ENCODE peak calls at places on chromosome 16, in four cellular contexts. One of them, this sample, is unnamed.

GRCh38 chr16:85738878-85739715 is 11.8 kb downstream of the C16orf74 start:
- DNase-seq in testis: no peak
- DNase-seq in body of pancreas: no peak
- DNase-seq in Peyer's patch: no peak
- DNase-seq in this sample: no peak

GRCh38 chr16:68987734-68988457 is 117.6 kb upstream of the HAS3 start:
- DNase-seq in testis: no peak
- DNase-seq in body of pancreas: no peak
- DNase-seq in Peyer's patch: no peak
- DNase-seq in this sample: no peak

GRCh38 chr16:51556694-51557327 is 405.7 kb upstream of the SALL1 start:
- DNase-seq in testis: no peak
- DNase-seq in body of pancreas: no peak
- DNase-seq in Peyer's patch: no peak
- DNase-seq in this sample: no peak

GRCh38 chr16:65494080-65494479 is 372.2 kb upstream of the CDH11 start:
- DNase-seq in testis: no peak
- DNase-seq in body of pancreas: no peak
- DNase-seq in Peyer's patch: no peak
- DNase-seq in this sample: no peak

GRCh38 chr16:78163772-78164391 is 64.4 kb downstream of the WWOX start:
- DNase-seq in testis: no peak
- DNase-seq in body of pancreas: no peak
- DNase-seq in Peyer's patch: no peak
- DNase-seq in this sample: no peak

GRCh38 chr16:47073223-47074155 is 70.3 kb downstream of the NETO2 start:
- DNase-seq in testis: no peak
- DNase-seq in body of pancreas: no peak
- DNase-seq in Peyer's patch: no peak
- DNase-seq in this sample: no peak

GRCh38 chr16:5633845-5634440 is 536.3 kb upstream of the EEF2KMT start:
- DNase-seq in testis: no peak
- DNase-seq in body of pancreas: no peak
- DNase-seq in Peyer's patch: no peak
- DNase-seq in this sample: no peak

GRCh38 chr16:1812732-1813163 is 13.9 kb downstream of the HAGH start:
- DNase-seq in testis: peak
- DNase-seq in body of pancreas: peak
- DNase-seq in Peyer's patch: peak
- DNase-seq in this sample: peak

GRCh38 chr16:23534868-23535860 is 22.0 kb downstream of the EARS2 start:
- DNase-seq in testis: no peak
- DNase-seq in body of pancreas: no peak
- DNase-seq in Peyer's patch: no peak
- DNase-seq in this sample: no peak

GRCh38 chr16:75420987-75421819 is 12.1 kb downstream of the CFDP1 start:
- DNase-seq in testis: peak
- DNase-seq in body of pancreas: peak
- DNase-seq in Peyer's patch: peak
- DNase-seq in this sample: peak

GRCh38 chr16:69106491-69107291 is 1.2 kb downstream of the HAS3 start:
- DNase-seq in testis: no peak
- DNase-seq in body of pancreas: no peak
- DNase-seq in Peyer's patch: no peak
- DNase-seq in this sample: no peak

GRCh38 chr16:78957328-78958100 is 643.0 kb downstream of the MAF start:
- DNase-seq in testis: peak
- DNase-seq in body of pancreas: no peak
- DNase-seq in Peyer's patch: no peak
- DNase-seq in this sample: no peak

GRCh38 chr16:80208750-80209149 is 332.0 kb upstream of the DYNLRB2 start:
- DNase-seq in testis: no peak
- DNase-seq in body of pancreas: no peak
- DNase-seq in Peyer's patch: no peak
- DNase-seq in this sample: no peak

GRCh38 chr16:86532526-86532815 is 22.1 kb downstream of the FOXF1 start:
- DNase-seq in testis: no peak
- DNase-seq in body of pancreas: no peak
- DNase-seq in Peyer's patch: no peak
- DNase-seq in this sample: no peak

GRCh38 chr16:77459534-77460412 is 24.9 kb upstream of the ADAMTS18 start:
- DNase-seq in testis: no peak
- DNase-seq in body of pancreas: no peak
- DNase-seq in Peyer's patch: no peak
- DNase-seq in this sample: no peak

GRCh38 chr16:69057400-69058378 is 47.8 kb upstream of the HAS3 start:
- DNase-seq in testis: no peak
- DNase-seq in body of pancreas: peak
- DNase-seq in Peyer's patch: no peak
- DNase-seq in this sample: no peak

GRCh38 chr16:31331141-31331764 is 23.7 kb upstream of the ITGAX start:
- DNase-seq in testis: no peak
- DNase-seq in body of pancreas: no peak
- DNase-seq in Peyer's patch: no peak
- DNase-seq in this sample: no peak
- H3K4me3 ChIP-seq in testis: no peak
- H3K4me3 ChIP-seq in body of pancreas: no peak
- H3K4me3 ChIP-seq in Peyer's patch: peak
- H3K4me3 ChIP-seq in this sample: peak

GRCh38 chr16:30183236-30183960 is at the start of gene CORO1A:
- DNase-seq in testis: peak
- DNase-seq in body of pancreas: peak
- DNase-seq in Peyer's patch: peak
- DNase-seq in this sample: peak
- TF ChIP-seq POLR2A in testis: no peak
- TF ChIP-seq POLR2A in body of pancreas: peak
- TF ChIP-seq POLR2A in Peyer's patch: peak
- TF ChIP-seq POLR2A in this sample: peak

DNA sequence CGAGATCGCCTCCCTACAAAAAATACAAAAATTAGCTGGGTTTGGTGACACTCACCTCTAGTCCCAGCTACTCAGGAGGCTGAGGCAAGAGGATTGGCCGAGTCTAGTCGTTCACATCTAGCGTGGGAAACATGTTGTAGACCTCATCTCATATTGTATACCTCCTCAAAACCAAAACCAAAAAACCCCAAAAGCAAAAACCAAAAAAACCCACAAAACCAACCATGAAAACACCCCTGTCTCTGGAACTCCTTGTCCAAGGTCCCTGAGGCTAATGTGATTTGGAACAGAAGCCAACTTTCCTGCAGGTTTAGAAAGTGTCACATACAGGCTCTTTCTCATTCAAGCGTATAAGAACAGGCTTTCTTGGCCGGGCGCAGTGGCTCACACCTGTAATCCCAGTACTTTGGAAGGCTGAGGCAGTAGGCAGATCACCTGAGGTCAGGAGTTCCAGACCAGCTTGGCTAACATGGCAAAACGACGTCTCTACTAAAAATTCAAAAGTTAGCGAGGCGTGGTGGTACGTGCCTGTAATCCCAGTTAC is 29.0 kb downstream of the RAB11FIP3 start:
- DNase-seq in testis: no peak
- DNase-seq in body of pancreas: no peak
- DNase-seq in Peyer's patch: no peak
- DNase-seq in this sample: no peak
- H3K4me3 ChIP-seq in testis: no peak
- H3K4me3 ChIP-seq in body of pancreas: no peak
- H3K4me3 ChIP-seq in Peyer's patch: no peak
- H3K4me3 ChIP-seq in this sample: no peak

GRCh38 chr16:3317315-3317999 is 12.2 kb downstream of the ZNF75A start:
- DNase-seq in testis: no peak
- DNase-seq in body of pancreas: no peak
- DNase-seq in Peyer's patch: no peak
- DNase-seq in this sample: no peak
- TF ChIP-seq POLR2A in testis: no peak
- TF ChIP-seq POLR2A in body of pancreas: no peak
- TF ChIP-seq POLR2A in Peyer's patch: no peak
- TF ChIP-seq POLR2A in this sample: no peak

DNA sequence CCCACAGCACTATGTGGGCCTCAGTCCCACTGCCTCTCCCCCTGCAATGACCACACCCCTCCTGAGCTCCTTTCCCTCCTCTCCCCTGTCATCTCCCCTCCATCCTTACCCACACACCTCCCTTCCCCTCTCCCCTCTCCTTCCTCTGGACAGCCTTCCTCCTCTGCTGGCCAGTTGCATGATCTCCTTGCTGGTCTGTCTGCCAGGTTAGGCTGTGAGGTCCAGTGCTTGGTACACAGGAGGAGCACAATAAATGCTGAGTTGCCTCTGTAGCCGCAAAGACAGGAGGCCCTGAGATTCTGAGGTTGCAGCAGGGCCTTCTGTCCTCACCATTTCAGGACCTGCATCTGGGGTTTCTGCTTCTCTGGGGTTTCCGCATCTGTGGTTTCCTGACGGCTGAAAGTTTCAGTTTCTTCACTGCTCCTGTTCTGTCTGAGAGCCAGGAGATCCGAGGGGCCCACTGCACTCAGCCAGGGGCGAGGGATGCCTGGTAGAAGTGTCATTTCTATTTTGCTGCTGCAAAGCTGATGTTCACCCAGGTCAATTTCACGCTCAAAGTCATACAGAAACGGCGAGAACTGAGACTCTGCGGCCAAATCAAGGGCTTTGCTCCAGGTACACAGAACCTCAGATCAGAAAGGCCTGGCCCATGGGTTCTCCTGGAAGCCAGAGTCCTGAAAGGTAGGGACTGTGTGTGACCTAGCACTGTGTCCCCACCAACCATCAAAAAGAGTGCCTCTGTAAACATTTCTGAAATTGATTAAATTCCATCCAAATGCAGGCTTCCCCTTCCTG is 4.6 kb upstream of the SLC12A3 start:
- DNase-seq in testis: no peak
- DNase-seq in body of pancreas: no peak
- DNase-seq in Peyer's patch: no peak
- DNase-seq in this sample: peak
- H3K4me3 ChIP-seq in testis: no peak
- H3K4me3 ChIP-seq in body of pancreas: no peak
- H3K4me3 ChIP-seq in Peyer's patch: no peak
- H3K4me3 ChIP-seq in this sample: no peak

GRCh38 chr16:66519482-66519881 is 30.4 kb downstream of the TK2 start:
- DNase-seq in testis: no peak
- DNase-seq in body of pancreas: no peak
- DNase-seq in Peyer's patch: peak
- DNase-seq in this sample: no peak

GRCh38 chr16:66516172-66516807 is 33.6 kb downstream of the TK2 start:
- DNase-seq in testis: no peak
- DNase-seq in body of pancreas: no peak
- DNase-seq in Peyer's patch: no peak
- DNase-seq in this sample: no peak

GRCh38 chr16:66515543-66516171 is 34.3 kb downstream of the TK2 start:
- DNase-seq in testis: no peak
- DNase-seq in body of pancreas: no peak
- DNase-seq in Peyer's patch: peak
- DNase-seq in this sample: no peak

GRCh38 chr16:66517586-66518263 is 32.2 kb downstream of the TK2 start:
- DNase-seq in testis: no peak
- DNase-seq in body of pancreas: peak
- DNase-seq in Peyer's patch: peak
- DNase-seq in this sample: no peak

DNA sequence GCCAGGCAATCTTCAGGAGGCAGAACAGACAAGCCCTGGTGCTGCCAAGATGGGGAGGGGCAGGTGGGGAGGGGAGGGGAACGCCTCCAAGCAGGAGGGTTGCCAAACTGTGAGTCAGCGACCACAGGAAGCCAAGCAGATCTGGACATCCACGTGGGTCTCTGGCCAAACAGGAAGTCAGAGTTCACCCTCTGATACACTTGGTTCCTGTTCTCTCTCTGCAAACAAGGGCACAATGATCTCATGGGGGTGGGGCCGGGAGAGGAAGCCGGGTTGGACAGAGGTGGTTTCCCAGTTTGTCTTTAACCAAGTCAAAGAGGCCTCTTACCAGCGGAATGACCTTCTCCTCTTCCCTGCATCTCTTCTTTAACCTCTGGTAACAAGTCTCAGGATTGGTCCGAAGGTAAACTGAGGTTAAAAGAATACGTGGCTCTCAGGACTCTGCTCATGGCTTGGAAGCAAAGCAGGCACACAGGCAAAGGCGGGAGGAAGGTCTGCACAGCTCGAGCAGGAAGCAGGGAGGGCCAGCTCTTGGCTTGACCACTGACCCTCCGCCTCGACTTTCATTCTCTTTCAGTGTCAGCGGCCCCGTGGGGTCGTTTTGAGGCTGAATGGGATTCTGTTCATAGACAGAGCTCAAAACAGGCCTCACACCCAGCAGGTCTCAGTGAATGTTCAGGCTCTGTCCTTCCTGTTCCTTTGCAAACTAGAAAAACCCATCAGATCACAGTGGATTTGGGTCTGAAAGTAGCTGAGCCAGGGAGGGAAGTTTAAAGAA is 32.9 kb downstream of the TK2 start:
- DNase-seq in testis: peak
- DNase-seq in body of pancreas: peak
- DNase-seq in Peyer's patch: peak
- DNase-seq in this sample: peak
- TF ChIP-seq POLR2A in testis: no peak
- TF ChIP-seq POLR2A in body of pancreas: no peak
- TF ChIP-seq POLR2A in Peyer's patch: peak
- TF ChIP-seq POLR2A in this sample: peak

DNA sequence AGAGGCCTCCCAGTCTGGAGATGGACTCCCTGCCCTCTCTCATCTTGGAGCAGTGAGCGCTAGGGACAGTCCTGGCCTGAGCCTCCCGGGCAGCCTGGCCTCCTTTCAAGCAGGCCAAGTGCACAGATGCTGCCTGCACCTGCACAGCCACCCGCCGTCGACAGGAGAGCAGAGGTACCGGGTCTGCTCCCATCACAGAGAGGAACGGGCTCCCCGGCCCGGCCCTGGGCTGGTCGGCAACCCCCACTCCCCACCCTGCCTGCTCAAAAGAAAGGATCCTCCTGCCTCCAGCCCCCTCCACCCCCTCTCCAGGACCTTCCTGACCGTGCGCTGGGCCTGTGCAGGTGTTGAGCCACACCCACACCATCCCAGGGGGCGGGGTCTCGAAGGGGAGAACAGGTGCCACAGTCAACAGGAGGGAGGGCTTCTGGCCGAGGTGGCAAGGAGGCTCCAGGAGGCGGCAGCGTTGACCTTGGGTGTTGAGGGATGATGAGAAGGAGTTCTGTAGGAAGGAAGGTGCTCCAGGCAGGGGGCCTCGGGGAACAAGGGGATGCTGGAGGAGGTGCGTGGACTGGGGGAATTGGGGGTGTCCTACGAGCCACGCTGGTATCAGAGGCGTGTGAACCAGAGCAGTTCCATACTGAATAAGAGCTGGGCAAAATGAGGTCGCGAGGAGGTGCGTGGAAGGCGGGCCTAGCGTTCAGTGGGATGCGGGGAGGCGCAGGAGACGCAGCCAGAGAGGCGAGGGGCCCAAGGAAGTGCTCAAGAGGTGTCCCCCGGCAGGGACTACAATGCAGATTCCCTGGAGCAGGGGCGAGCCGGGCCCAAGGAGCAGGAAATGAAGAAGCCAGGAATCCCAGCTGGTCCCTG is 967 bp upstream of the CDH15 start:
- DNase-seq in testis: no peak
- DNase-seq in body of pancreas: peak
- DNase-seq in Peyer's patch: peak
- DNase-seq in this sample: no peak
- H3K4me3 ChIP-seq in testis: peak
- H3K4me3 ChIP-seq in body of pancreas: no peak
- H3K4me3 ChIP-seq in Peyer's patch: peak
- H3K4me3 ChIP-seq in this sample: peak

This sample was measured in heart left ventricle.